ENCODE peak calls at places on chromosomes 4 and X, in ten cellular contexts. H, O, G, Z, F, N, U, R, J and X are unnamed samples.

GRCh38 chr4:81688085-81688484 is 216.4 kb upstream of the RASGEF1B start:
- DNase-seq in H (no peak), O (no peak), G (no peak), Z (no peak), F (no peak), N (no peak), U (no peak), R (no peak), J (no peak), X (no peak)

GRCh38 chr4:72997409-72997808 is 72.1 kb downstream of the COX18 start:
- DNase-seq in H (no peak), O (no peak), G (no peak), Z (no peak), F (no peak), N (no peak), U (peak; percentile 4), R (no peak), J (no peak), X (no peak)

GRCh38 chrX:17563515-17563914 is 173.8 kb upstream of the SCML1 start:
- DNase-seq in H (no peak), O (no peak), G (no peak), Z (no peak), F (no peak), N (no peak), U (no peak), R (no peak), J (no peak), X (no peak)

GRCh38 chrX:15908891-15909290 is 54.3 kb upstream of the AP1S2 start:
- DNase-seq in H (no peak), O (no peak), G (no peak), Z (no peak), F (no peak), N (no peak), U (no peak), R (no peak), J (no peak), X (no peak)

GRCh38 chr4:126405369-126405982 is 1090.7 kb downstream of the FAT4 start:
- DNase-seq in H (no peak), O (no peak), G (peak; percentile 26), Z (no peak), F (no peak), N (no peak), U (peak; percentile 2), R (no peak), J (no peak), X (no peak)

GRCh38 chr4:168908093-168908492 is 102.0 kb downstream of the CBR4 start:
- DNase-seq in H (no peak), O (no peak), G (no peak), Z (no peak), F (no peak), N (no peak), U (no peak), R (no peak), J (no peak), X (no peak)

GRCh38 chr4:80202784-80203553 is 5.7 kb downstream of the PRDM8 start:
- DNase-seq in H (peak; percentile 32), O (no peak), G (peak; percentile 37), Z (peak; percentile 53), F (peak; percentile 59), N (peak; percentile 40), U (no peak), R (no peak), J (no peak), X (peak; percentile 86)

GRCh38 chr4:161364681-161365080 is 799.1 kb downstream of the FSTL5 start:
- DNase-seq in H (no peak), O (no peak), G (no peak), Z (no peak), F (no peak), N (no peak), U (no peak), R (no peak), J (no peak), X (no peak)

GRCh38 chrX:112734250-112734649 is 54.5 kb upstream of the LHFPL1 start:
- DNase-seq in H (no peak), O (no peak), G (no peak), Z (no peak), F (no peak), N (no peak), U (peak; percentile 4), R (no peak), J (no peak), X (no peak)

GRCh38 chr4:26161030-26161824 is 159.6 kb upstream of the RBPJ start:
- DNase-seq in H (no peak), O (no peak), G (no peak), Z (no peak), F (no peak), N (no peak), U (no peak), R (no peak), J (no peak), X (no peak)

GRCh38 chr4:129968366-129968765 is 872.4 kb downstream of the C4orf33 start:
- DNase-seq in H (no peak), O (no peak), G (no peak), Z (no peak), F (no peak), N (no peak), U (no peak), R (no peak), J (no peak), X (no peak)

GRCh38 chrX:134868766-134869495 is 121.9 kb upstream of the SMIM10 start:
- DNase-seq in H (no peak), O (no peak), G (peak; percentile 51), Z (no peak), F (no peak), N (no peak), U (peak; percentile 26), R (no peak), J (no peak), X (no peak)

GRCh38 chrX:108090474-108091265 is 672 bp downstream of the PSMD10 start:
- DNase-seq in H (no peak), O (no peak), G (peak; percentile 39), Z (no peak), F (no peak), N (no peak), U (peak; percentile 1), R (no peak), J (no peak), X (no peak)

GRCh38 chrX:10015711-10016515 is 48.8 kb downstream of the CLDN34 start:
- DNase-seq in H (peak; percentile 47), O (no peak), G (peak; percentile 29), Z (no peak), F (no peak), N (peak; percentile 42), U (peak; percentile 47), R (peak; percentile 77), J (no peak), X (peak; percentile 84)

GRCh38 chr4:1978741-1979476 is 29.9 kb downstream of the NELFA start:
- DNase-seq in H (no peak), O (no peak), G (no peak), Z (no peak), F (no peak), N (no peak), U (no peak), R (peak; percentile 77), J (no peak), X (peak; percentile 82)
- TF ChIP-seq POLR2A in H (no peak), O (no peak), G (no peak), Z (no peak), F (no peak), N (no peak), U (no peak), R (no peak), J (no peak), X (no peak)

GRCh38 chrX:20112022-20112421 is 4.7 kb downstream of the MAP7D2 start:
- DNase-seq in H (no peak), O (no peak), G (no peak), Z (no peak), F (no peak), N (no peak), U (no peak), R (no peak), J (no peak), X (no peak)

GRCh38 chrX:20116575-20117240 is at the start of gene MAP7D2:
- DNase-seq in H (no peak), O (no peak), G (no peak), Z (no peak), F (no peak), N (no peak), U (no peak), R (no peak), J (no peak), X (no peak)

GRCh38 chrX:20118065-20118824 is 1.5 kb upstream of the MAP7D2 start:
- DNase-seq in H (no peak), O (peak; percentile 60), G (no peak), Z (peak; percentile 45), F (no peak), N (peak; percentile 56), U (no peak), R (no peak), J (no peak), X (no peak)

DNA sequence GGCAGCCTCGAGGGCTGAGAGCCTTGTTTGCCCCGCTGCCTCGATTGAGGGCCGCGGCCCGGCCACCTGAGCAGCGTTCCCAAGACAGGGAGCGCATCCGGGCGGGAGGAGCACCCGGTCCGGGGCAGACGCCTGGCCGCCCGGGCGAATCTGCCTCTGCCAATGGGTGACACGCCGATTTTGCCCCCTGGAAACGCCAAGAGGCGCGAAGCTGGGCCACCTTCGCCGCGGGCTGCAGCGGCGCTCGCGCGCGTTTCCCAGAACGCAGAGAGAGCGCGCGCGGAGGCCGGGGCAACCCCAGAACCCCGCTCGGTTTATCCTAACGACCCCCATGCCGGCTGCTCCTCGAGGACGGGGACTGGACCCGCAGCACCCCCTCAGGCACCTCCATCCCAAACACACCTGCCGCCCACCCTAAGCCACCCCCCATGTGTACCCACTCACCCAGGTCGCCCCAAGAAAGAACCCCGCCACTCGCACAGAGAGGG is 576 bp downstream of the MAP7D2 start:
- DNase-seq in H (no peak), O (no peak), G (no peak), Z (no peak), F (no peak), N (no peak), U (no peak), R (no peak), J (no peak), X (no peak)
- H3K4me3 ChIP-seq in H (peak overlapping the region; percentile 19), O (peak overlapping the region; percentile 47), G (no peak overlapping the region), Z (peak overlapping the region; percentile 42), F (no peak overlapping the region), N (no peak overlapping the region), U (no peak overlapping the region), R (peak overlapping the region; percentile 41), J (no peak overlapping the region), X (no peak overlapping the region)

GRCh38 chr4:123398151-123398802 is 1.7 kb downstream of the SPRY1 start:
- DNase-seq in H (peak; percentile 74), O (peak; percentile 82), G (peak; percentile 65), Z (peak; percentile 83), F (peak; percentile 64), N (peak; percentile 80), U (peak; percentile 68), R (no peak), J (no peak), X (no peak)
- TF ChIP-seq POLR2A in H (peak; percentile 14), O (no peak), G (no peak), Z (no peak), F (peak; percentile 7), N (peak; percentile 52), U (peak; percentile 17), R (no peak), J (no peak), X (no peak)

DNA sequence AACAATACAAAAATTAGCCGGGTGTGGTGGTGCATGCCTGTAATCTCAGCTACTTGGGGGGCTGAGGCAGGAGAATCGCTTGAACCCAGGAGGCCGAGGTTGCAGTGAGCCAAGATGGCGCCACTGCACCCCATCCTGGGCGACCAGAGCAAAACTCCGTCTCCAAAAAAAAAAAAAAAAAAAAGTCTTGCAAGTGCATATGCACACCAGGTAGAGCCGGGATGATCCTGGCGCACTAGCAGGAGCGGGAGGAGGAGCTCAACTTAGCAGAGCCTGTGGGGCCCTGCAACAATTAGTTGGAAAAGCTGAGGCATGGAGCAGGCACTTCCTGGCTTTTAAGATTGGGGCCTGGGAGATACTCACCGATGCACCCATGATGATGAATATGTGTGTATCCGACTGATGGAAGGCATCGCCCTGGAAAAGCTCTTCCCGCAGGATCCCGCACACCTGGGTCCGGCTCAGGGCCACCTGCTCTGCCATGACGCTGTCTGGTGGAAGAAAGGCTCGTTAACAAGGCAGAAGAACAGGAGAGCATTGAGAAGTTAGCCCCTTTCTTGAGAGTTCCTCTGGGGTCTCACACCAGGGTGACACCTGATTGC is 872 bp downstream of the G6PD start:
- DNase-seq in H (no peak), O (no peak), G (no peak), Z (no peak), F (no peak), N (no peak), U (no peak), R (no peak), J (no peak), X (no peak)
- H3K4me3 ChIP-seq in H (peak overlapping the region; percentile 65), O (peak overlapping the region; percentile 63), G (no peak overlapping the region), Z (peak overlapping the region; percentile 73), F (peak overlapping the region; percentile 73), N (no peak overlapping the region), U (no peak overlapping the region), R (peak overlapping the region; percentile 67), J (peak overlapping the region; percentile 67), X (no peak overlapping the region)